ENCODE peak calls at places on chromosome 9, in eight cellular contexts. One of them, this sample, is unnamed. For H3K4me1, the result is how much of the 10 kb centered on the place peaks cover.

GRCh38 chr9:82961504-82962125 is 101.3 kb downstream of the RASEF start:
- DNase-seq in Panc1: no peak
- DNase-seq in hepatocyte: peak
- DNase-seq in CD8-positive, alpha-beta memory T cell: no peak
- DNase-seq in esophagus squamous epithelium: no peak
- DNase-seq in ovary: peak
- DNase-seq in tibial nerve: peak
- DNase-seq in effector memory CD4-positive, alpha-beta T cell: no peak
- DNase-seq in this sample: no peak

GRCh38 chr9:127682351-127683136 is 24.2 kb upstream of the CFAP157 start:
- DNase-seq in Panc1: no peak
- DNase-seq in hepatocyte: no peak
- DNase-seq in CD8-positive, alpha-beta memory T cell: no peak
- DNase-seq in esophagus squamous epithelium: no peak
- DNase-seq in ovary: no peak
- DNase-seq in tibial nerve: no peak
- DNase-seq in effector memory CD4-positive, alpha-beta T cell: no peak
- DNase-seq in this sample: no peak

GRCh38 chr9:134624119-134624826 is 17.3 kb upstream of the COL5A1 start:
- DNase-seq in Panc1: no peak
- DNase-seq in hepatocyte: no peak
- DNase-seq in CD8-positive, alpha-beta memory T cell: no peak
- DNase-seq in esophagus squamous epithelium: no peak
- DNase-seq in ovary: peak
- DNase-seq in tibial nerve: peak
- DNase-seq in effector memory CD4-positive, alpha-beta T cell: no peak
- DNase-seq in this sample: no peak

GRCh38 chr9:5557606-5558587 is 47.6 kb downstream of the PDCD1LG2 start:
- DNase-seq in Panc1: no peak
- DNase-seq in hepatocyte: no peak
- DNase-seq in CD8-positive, alpha-beta memory T cell: peak
- DNase-seq in esophagus squamous epithelium: no peak
- DNase-seq in ovary: peak
- DNase-seq in tibial nerve: no peak
- DNase-seq in effector memory CD4-positive, alpha-beta T cell: peak
- DNase-seq in this sample: no peak

GRCh38 chr9:15192856-15193255 is 114.2 kb downstream of the TTC39B start:
- DNase-seq in Panc1: no peak
- DNase-seq in hepatocyte: no peak
- DNase-seq in CD8-positive, alpha-beta memory T cell: no peak
- DNase-seq in esophagus squamous epithelium: no peak
- DNase-seq in ovary: no peak
- DNase-seq in tibial nerve: no peak
- DNase-seq in effector memory CD4-positive, alpha-beta T cell: no peak
- DNase-seq in this sample: no peak

GRCh38 chr9:23643656-23644258 is 182.3 kb downstream of the ELAVL2 start:
- DNase-seq in Panc1: no peak
- DNase-seq in hepatocyte: no peak
- DNase-seq in CD8-positive, alpha-beta memory T cell: no peak
- DNase-seq in esophagus squamous epithelium: no peak
- DNase-seq in ovary: no peak
- DNase-seq in tibial nerve: no peak
- DNase-seq in effector memory CD4-positive, alpha-beta T cell: no peak
- DNase-seq in this sample: no peak

GRCh38 chr9:79603222-79603925 is 31.6 kb downstream of the TLE4 start:
- DNase-seq in Panc1: no peak
- DNase-seq in hepatocyte: no peak
- DNase-seq in CD8-positive, alpha-beta memory T cell: no peak
- DNase-seq in esophagus squamous epithelium: no peak
- DNase-seq in ovary: no peak
- DNase-seq in tibial nerve: no peak
- DNase-seq in effector memory CD4-positive, alpha-beta T cell: no peak
- DNase-seq in this sample: no peak

GRCh38 chr9:34540826-34541225 is 18.0 kb upstream of the ENHO start:
- DNase-seq in Panc1: no peak
- DNase-seq in hepatocyte: peak
- DNase-seq in CD8-positive, alpha-beta memory T cell: no peak
- DNase-seq in esophagus squamous epithelium: no peak
- DNase-seq in ovary: no peak
- DNase-seq in tibial nerve: no peak
- DNase-seq in effector memory CD4-positive, alpha-beta T cell: no peak
- DNase-seq in this sample: no peak

GRCh38 chr9:34035656-34036055 is 13.0 kb downstream of the UBAP2 start:
- DNase-seq in Panc1: no peak
- DNase-seq in hepatocyte: no peak
- DNase-seq in CD8-positive, alpha-beta memory T cell: no peak
- DNase-seq in esophagus squamous epithelium: no peak
- DNase-seq in ovary: no peak
- DNase-seq in tibial nerve: no peak
- DNase-seq in effector memory CD4-positive, alpha-beta T cell: no peak
- DNase-seq in this sample: no peak

GRCh38 chr9:133490865-133491655 is 12.2 kb upstream of the SLC2A6 start:
- DNase-seq in Panc1: no peak
- DNase-seq in hepatocyte: no peak
- DNase-seq in CD8-positive, alpha-beta memory T cell: no peak
- DNase-seq in esophagus squamous epithelium: no peak
- DNase-seq in ovary: no peak
- DNase-seq in tibial nerve: no peak
- DNase-seq in effector memory CD4-positive, alpha-beta T cell: no peak
- DNase-seq in this sample: no peak

GRCh38 chr9:23841304-23841703 is 15.3 kb upstream of the ELAVL2 start:
- DNase-seq in Panc1: no peak
- DNase-seq in hepatocyte: no peak
- DNase-seq in CD8-positive, alpha-beta memory T cell: no peak
- DNase-seq in esophagus squamous epithelium: no peak
- DNase-seq in ovary: no peak
- DNase-seq in tibial nerve: no peak
- DNase-seq in effector memory CD4-positive, alpha-beta T cell: no peak
- DNase-seq in this sample: no peak

GRCh38 chr9:91199739-91200497 is 161.8 kb downstream of the AUH start:
- DNase-seq in Panc1: no peak
- DNase-seq in hepatocyte: no peak
- DNase-seq in CD8-positive, alpha-beta memory T cell: no peak
- DNase-seq in esophagus squamous epithelium: no peak
- DNase-seq in ovary: no peak
- DNase-seq in tibial nerve: no peak
- DNase-seq in effector memory CD4-positive, alpha-beta T cell: no peak
- DNase-seq in this sample: no peak

GRCh38 chr9:119272500-119273211 is 96.6 kb downstream of the BRINP1 start:
- DNase-seq in Panc1: no peak
- DNase-seq in hepatocyte: no peak
- DNase-seq in CD8-positive, alpha-beta memory T cell: no peak
- DNase-seq in esophagus squamous epithelium: no peak
- DNase-seq in ovary: no peak
- DNase-seq in tibial nerve: no peak
- DNase-seq in effector memory CD4-positive, alpha-beta T cell: no peak
- DNase-seq in this sample: no peak

GRCh38 chr9:27467486-27467885 is 56.6 kb upstream of the IFNK start:
- DNase-seq in Panc1: no peak
- DNase-seq in hepatocyte: no peak
- DNase-seq in CD8-positive, alpha-beta memory T cell: no peak
- DNase-seq in esophagus squamous epithelium: no peak
- DNase-seq in ovary: no peak
- DNase-seq in tibial nerve: no peak
- DNase-seq in effector memory CD4-positive, alpha-beta T cell: no peak
- DNase-seq in this sample: no peak

GRCh38 chr9:97711223-97711626 is 14.1 kb upstream of the XPA start:
- DNase-seq in Panc1: no peak
- DNase-seq in hepatocyte: no peak
- DNase-seq in CD8-positive, alpha-beta memory T cell: no peak
- DNase-seq in esophagus squamous epithelium: no peak
- DNase-seq in ovary: no peak
- DNase-seq in tibial nerve: no peak
- DNase-seq in effector memory CD4-positive, alpha-beta T cell: no peak
- DNase-seq in this sample: no peak

GRCh38 chr9:121581775-121582600 is 69.4 kb upstream of the DAB2IP start:
- DNase-seq in Panc1: no peak
- DNase-seq in hepatocyte: no peak
- DNase-seq in CD8-positive, alpha-beta memory T cell: no peak
- DNase-seq in esophagus squamous epithelium: no peak
- DNase-seq in ovary: no peak
- DNase-seq in tibial nerve: no peak
- DNase-seq in effector memory CD4-positive, alpha-beta T cell: no peak
- DNase-seq in this sample: no peak

GRCh38 chr9:81666123-81666522 is 23.2 kb downstream of the TLE1 start:
- DNase-seq in Panc1: no peak
- DNase-seq in hepatocyte: no peak
- DNase-seq in CD8-positive, alpha-beta memory T cell: no peak
- DNase-seq in esophagus squamous epithelium: no peak
- DNase-seq in ovary: no peak
- DNase-seq in tibial nerve: no peak
- DNase-seq in effector memory CD4-positive, alpha-beta T cell: no peak
- DNase-seq in this sample: no peak

GRCh38 chr9:133113163-133113927 is 7.7 kb downstream of the RALGDS start:
- DNase-seq in Panc1: no peak
- DNase-seq in hepatocyte: no peak
- DNase-seq in CD8-positive, alpha-beta memory T cell: no peak
- DNase-seq in esophagus squamous epithelium: no peak
- DNase-seq in ovary: peak
- DNase-seq in tibial nerve: no peak
- DNase-seq in effector memory CD4-positive, alpha-beta T cell: peak
- DNase-seq in this sample: no peak

GRCh38 chr9:90915693-90916092 is 114.1 kb downstream of the SYK start:
- DNase-seq in Panc1: no peak
- DNase-seq in hepatocyte: peak
- DNase-seq in CD8-positive, alpha-beta memory T cell: no peak
- DNase-seq in esophagus squamous epithelium: no peak
- DNase-seq in ovary: no peak
- DNase-seq in tibial nerve: no peak
- DNase-seq in effector memory CD4-positive, alpha-beta T cell: no peak
- DNase-seq in this sample: no peak

GRCh38 chr9:105148328-105149006 is 96.0 kb upstream of the SLC44A1 start:
- DNase-seq in Panc1: no peak
- DNase-seq in hepatocyte: no peak
- DNase-seq in CD8-positive, alpha-beta memory T cell: no peak
- DNase-seq in esophagus squamous epithelium: no peak
- DNase-seq in ovary: no peak
- DNase-seq in tibial nerve: no peak
- DNase-seq in effector memory CD4-positive, alpha-beta T cell: no peak
- DNase-seq in this sample: no peak

GRCh38 chr9:546797-547223 is 294.7 kb upstream of the DMRT1 start:
- DNase-seq in Panc1: no peak
- DNase-seq in hepatocyte: peak
- DNase-seq in CD8-positive, alpha-beta memory T cell: no peak
- DNase-seq in esophagus squamous epithelium: no peak
- DNase-seq in ovary: no peak
- DNase-seq in tibial nerve: no peak
- DNase-seq in effector memory CD4-positive, alpha-beta T cell: no peak
- DNase-seq in this sample: no peak

GRCh38 chr9:132885691-132886357 is 7.1 kb downstream of the SPACA9 start:
- DNase-seq in Panc1: no peak
- DNase-seq in hepatocyte: peak
- DNase-seq in CD8-positive, alpha-beta memory T cell: no peak
- DNase-seq in esophagus squamous epithelium: no peak
- DNase-seq in ovary: no peak
- DNase-seq in tibial nerve: no peak
- DNase-seq in effector memory CD4-positive, alpha-beta T cell: no peak
- DNase-seq in this sample: no peak

GRCh38 chr9:96486351-96487029 is 36.5 kb downstream of the HABP4 start:
- DNase-seq in Panc1: no peak
- DNase-seq in hepatocyte: peak
- DNase-seq in CD8-positive, alpha-beta memory T cell: no peak
- DNase-seq in esophagus squamous epithelium: no peak
- DNase-seq in ovary: peak
- DNase-seq in tibial nerve: peak
- DNase-seq in effector memory CD4-positive, alpha-beta T cell: no peak
- DNase-seq in this sample: no peak

GRCh38 chr9:136080716-136081112 is 14.4 kb downstream of the NACC2 start:
- DNase-seq in Panc1: no peak
- DNase-seq in hepatocyte: no peak
- DNase-seq in CD8-positive, alpha-beta memory T cell: peak
- DNase-seq in esophagus squamous epithelium: no peak
- DNase-seq in ovary: no peak
- DNase-seq in tibial nerve: no peak
- DNase-seq in effector memory CD4-positive, alpha-beta T cell: no peak
- DNase-seq in this sample: no peak
- H3K4me1 ChIP-seq in Panc1: half or more
- H3K4me1 ChIP-seq in hepatocyte: under half
- H3K4me1 ChIP-seq in CD8-positive, alpha-beta memory T cell: under half
- H3K4me1 ChIP-seq in esophagus squamous epithelium: half or more
- H3K4me1 ChIP-seq in ovary: under half
- H3K4me1 ChIP-seq in tibial nerve: under half
- H3K4me1 ChIP-seq in effector memory CD4-positive, alpha-beta T cell: under half
- H3K4me1 ChIP-seq in this sample: under half

DNA sequence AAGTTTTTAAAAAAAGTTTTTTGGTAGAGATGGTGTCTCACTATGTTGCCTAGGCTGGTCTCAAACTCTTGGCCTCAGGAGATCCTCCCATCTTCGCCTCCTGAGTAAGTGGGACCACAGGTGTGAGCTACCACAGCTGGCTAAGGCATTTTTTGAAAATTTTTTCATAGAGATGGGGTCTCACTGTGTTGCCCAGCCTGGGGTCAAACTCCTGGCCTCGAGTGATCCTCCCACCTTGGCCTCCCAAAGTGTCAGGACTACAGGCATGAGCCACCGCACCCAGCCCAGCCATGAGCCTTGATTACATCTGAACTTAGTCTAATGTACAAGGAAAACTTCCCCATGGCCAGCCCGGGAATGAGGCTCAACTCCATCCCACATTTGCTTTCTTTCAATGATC is 77.5 kb upstream of the PCA3 start:
- DNase-seq in Panc1: no peak
- DNase-seq in hepatocyte: no peak
- DNase-seq in CD8-positive, alpha-beta memory T cell: no peak
- DNase-seq in esophagus squamous epithelium: no peak
- DNase-seq in ovary: no peak
- DNase-seq in tibial nerve: no peak
- DNase-seq in effector memory CD4-positive, alpha-beta T cell: no peak
- DNase-seq in this sample: no peak
- H3K4me3 ChIP-seq in Panc1: no peak
- H3K4me3 ChIP-seq in hepatocyte: no peak
- H3K4me3 ChIP-seq in CD8-positive, alpha-beta memory T cell: no peak
- H3K4me3 ChIP-seq in esophagus squamous epithelium: no peak
- H3K4me3 ChIP-seq in ovary: no peak
- H3K4me3 ChIP-seq in tibial nerve: no peak
- H3K4me3 ChIP-seq in effector memory CD4-positive, alpha-beta T cell: no peak
- H3K4me3 ChIP-seq in this sample: no peak

GRCh38 chr9:137269231-137269772 is 8.2 kb upstream of the TOR4A start:
- DNase-seq in Panc1: no peak
- DNase-seq in hepatocyte: peak
- DNase-seq in CD8-positive, alpha-beta memory T cell: no peak
- DNase-seq in esophagus squamous epithelium: no peak
- DNase-seq in ovary: peak
- DNase-seq in tibial nerve: no peak
- DNase-seq in effector memory CD4-positive, alpha-beta T cell: no peak
- DNase-seq in this sample: no peak
- H3K4me1 ChIP-seq in Panc1: under half
- H3K4me1 ChIP-seq in hepatocyte: under half
- H3K4me1 ChIP-seq in CD8-positive, alpha-beta memory T cell: under half
- H3K4me1 ChIP-seq in esophagus squamous epithelium: half or more
- H3K4me1 ChIP-seq in ovary: under half
- H3K4me1 ChIP-seq in tibial nerve: under half
- H3K4me1 ChIP-seq in effector memory CD4-positive, alpha-beta T cell: under half
- H3K4me1 ChIP-seq in this sample: under half

GRCh38 chr9:102362463-102363138 is 624.2 kb upstream of the GRIN3A start:
- DNase-seq in Panc1: no peak
- DNase-seq in hepatocyte: no peak
- DNase-seq in CD8-positive, alpha-beta memory T cell: no peak
- DNase-seq in esophagus squamous epithelium: no peak
- DNase-seq in ovary: no peak
- DNase-seq in tibial nerve: no peak
- DNase-seq in effector memory CD4-positive, alpha-beta T cell: no peak
- DNase-seq in this sample: no peak
- H3K4me3 ChIP-seq in Panc1: no peak
- H3K4me3 ChIP-seq in hepatocyte: no peak
- H3K4me3 ChIP-seq in CD8-positive, alpha-beta memory T cell: no peak
- H3K4me3 ChIP-seq in esophagus squamous epithelium: no peak
- H3K4me3 ChIP-seq in ovary: no peak
- H3K4me3 ChIP-seq in tibial nerve: no peak
- H3K4me3 ChIP-seq in effector memory CD4-positive, alpha-beta T cell: no peak
- H3K4me3 ChIP-seq in this sample: no peak

This sample was measured in thoracic aorta.